ENCODE peak calls at places on chromosomes 11 and 22, in five cellular contexts. H, S, O, P and D are unnamed samples.

GRCh38 chr11:27509953-27510352 is 3.4 kb upstream of the LIN7C start:
- DNase-seq in H (no peak), S (no peak), O (no peak), P (no peak), D (no peak)

GRCh38 chr11:34027516-34028406 is 23.8 kb upstream of the CAPRIN1 start:
- DNase-seq in H (peak), S (no peak), O (no peak), P (no peak), D (no peak)

GRCh38 chr22:44037519-44038370 is 13.6 kb downstream of the PARVB start:
- DNase-seq in H (no peak), S (peak), O (peak), P (peak), D (no peak)

GRCh38 chr22:23179381-23180294 is 671 bp upstream of the BCR start:
- DNase-seq in H (peak), S (no peak), O (peak), P (no peak), D (peak)

GRCh38 chr11:116065519-116065918 is 561.3 kb upstream of the CADM1 start:
- DNase-seq in H (no peak), S (no peak), O (no peak), P (no peak), D (no peak)

GRCh38 chr11:120420572-120420971 is 84.4 kb downstream of the ARHGEF12 start:
- DNase-seq in H (no peak), S (no peak), O (no peak), P (no peak), D (no peak)

GRCh38 chr11:108748971-108749370 is 84.1 kb downstream of the DDX10 start:
- DNase-seq in H (no peak), S (peak), O (no peak), P (no peak), D (no peak)

GRCh38 chr11:11841121-11841604 is 609 bp upstream of the USP47 start:
- DNase-seq in H (peak), S (no peak), O (peak), P (peak), D (no peak)

GRCh38 chr11:15159085-15159484 is 44.4 kb downstream of the INSC start:
- DNase-seq in H (peak), S (peak), O (no peak), P (peak), D (no peak)
- TF ChIP-seq CTCF in H (peak), S (peak), O (no peak), P (peak), D (peak)

GRCh38 chr11:2579315-2580060 is 120.3 kb downstream of the KCNQ1OT1 start:
- DNase-seq in H (no peak), S (no peak), O (peak), P (no peak), D (no peak)
- TF ChIP-seq CTCF in H (no peak), S (no peak), O (no peak), P (no peak), D (no peak)

GRCh38 chr11:44939673-44940072 is 11.0 kb downstream of the TP53I11 start:
- DNase-seq in H (no peak), S (no peak), O (no peak), P (no peak), D (no peak)
- TF ChIP-seq CTCF in H (no peak), S (peak), O (no peak), P (peak), D (peak)

GRCh38 chr11:43735931-43736330 is 55.4 kb downstream of the HSD17B12 start:
- DNase-seq in H (no peak), S (no peak), O (no peak), P (peak), D (no peak)
- TF ChIP-seq CTCF in H (no peak), S (peak), O (no peak), P (peak), D (no peak)